ENCODE peak calls at places on chromosomes 11 and 22, in four cellular contexts. U is cardiac fibroblast, E is IMR-90, O is fibroblast of lung. S is an unnamed sample.

GRCh38 chr22:44892803-44893730 is 116.7 kb downstream of the PHF21B start:
- DNase-seq in E (no peak), O (no peak), U (no peak), S (no peak)

GRCh38 chr22:30564766-30565118 is 9.7 kb downstream of the GAL3ST1 start:
- DNase-seq in E (no peak), O (no peak), U (no peak), S (no peak)

GRCh38 chr11:31240340-31240904 is 129.1 kb downstream of the DCDC1 start:
- DNase-seq in E (peak), U (peak), O (peak), S (peak)

GRCh38 chr22:17910561-17911311 is 113.6 kb downstream of the MICAL3 start:
- DNase-seq in U (peak), O (peak), E (peak), S (peak)

GRCh38 chr11:87156970-87157369 is 119.2 kb downstream of the TMEM135 start:
- DNase-seq in E (no peak), U (no peak), O (no peak), S (no peak)

GRCh38 chr11:30821438-30821965 is 235.3 kb upstream of the MPPED2 start:
- DNase-seq in U (no peak), O (no peak), E (no peak), S (no peak)

GRCh38 chr11:4511267-4511666 is 28.8 kb downstream of the OR52K1 start:
- DNase-seq in O (peak), E (no peak), U (no peak), S (no peak)

GRCh38 chr11:17550455-17551346 is 3.6 kb downstream of the OTOG start:
- DNase-seq in O (no peak), E (no peak), U (no peak), S (no peak)

GRCh38 chr22:50348058-50348457 is 4.9 kb downstream of the PPP6R2 start:
- DNase-seq in O (no peak), E (no peak), U (no peak), S (no peak)

GRCh38 chr11:19377855-19378254 is 137.1 kb upstream of the E2F8 start:
- DNase-seq in E (no peak), O (no peak), U (no peak), S (no peak)

GRCh38 chr11:122637538-122637937 is 18.0 kb upstream of the UBASH3B start:
- DNase-seq in O (no peak), U (no peak), E (no peak), S (no peak)

GRCh38 chr11:61361237-61361636 is 445 bp downstream of the CYB561A3 start:
- DNase-seq in E (no peak), O (no peak), U (no peak), S (no peak)

GRCh38 chr11:15852179-15852578 is 504.2 kb downstream of the SOX6 start:
- DNase-seq in O (peak), U (no peak), E (peak), S (peak)

GRCh38 chr22:36781656-36782627 is 6.0 kb upstream of the IFT27 start:
- DNase-seq in O (peak), U (peak), E (peak), S (peak)

GRCh38 chr11:1936781-1937615 is 10.1 kb upstream of the MRPL23 start:
- DNase-seq in E (no peak), U (no peak), O (no peak), S (no peak)

GRCh38 chr11:107969219-107969618 is 39.5 kb upstream of the CUL5 start:
- DNase-seq in O (no peak), E (no peak), U (no peak), S (no peak)

GRCh38 chr22:36160499-36160942 is at the start of gene APOL3:
- DNase-seq in O (peak), E (peak), U (peak), S (peak)

GRCh38 chr22:30535182-30535581 is 11.4 kb downstream of the SEC14L6 start:
- DNase-seq in U (no peak), E (no peak), O (peak), S (no peak)

GRCh38 chr22:33242078-33242477 is 183.9 kb upstream of the SYN3 start:
- DNase-seq in E (no peak), U (no peak), O (no peak), S (no peak)

GRCh38 chr11:120601566-120601965 is 90.0 kb downstream of the GRIK4 start:
- DNase-seq in E (peak), U (peak), O (peak), S (peak)

GRCh38 chr22:34588893-34589545 is 476.9 kb upstream of the ISX start:
- DNase-seq in E (no peak), O (no peak), U (no peak), S (no peak)

GRCh38 chr11:68402355-68403031 is 58.1 kb upstream of the PPP6R3 start:
- DNase-seq in E (no peak), U (no peak), O (no peak), S (no peak)

GRCh38 chr22:28815101-28815500 is 14.7 kb upstream of the XBP1 start:
- DNase-seq in E (no peak), O (no peak), U (no peak), S (no peak)

GRCh38 chr11:122339661-122340060 is 223.6 kb upstream of the BLID start:
- DNase-seq in U (peak), O (no peak), E (no peak), S (peak)

GRCh38 chr22:19990609-19991394 is 25.8 kb downstream of the ARVCF start:
- DNase-seq in O (no peak), E (no peak), U (no peak), S (no peak)

GRCh38 chr11:47791774-47792173 is 24.6 kb upstream of the FNBP4 start:
- DNase-seq in E (peak), U (no peak), O (no peak), S (no peak)
- H3K4me3 ChIP-seq in E (no peak), U (no peak), O (no peak), S (no peak)

GRCh38 chr11:28702871-28703270 is 594.7 kb downstream of the METTL15 start:
- DNase-seq in O (no peak), E (no peak), U (no peak), S (no peak)

GRCh38 chr11:28702450-28702790 is 594.2 kb downstream of the METTL15 start:
- DNase-seq in U (no peak), E (no peak), O (no peak), S (peak)

GRCh38 chr11:28699701-28700100 is 591.5 kb downstream of the METTL15 start:
- DNase-seq in O (no peak), E (peak), U (no peak), S (no peak)

GRCh38 chr11:28703371-28703770 is 595.2 kb downstream of the METTL15 start:
- DNase-seq in E (no peak), U (no peak), O (no peak), S (no peak)

GRCh38 chr11:28701760-28702449 is 593.7 kb downstream of the METTL15 start:
- DNase-seq in E (no peak), O (no peak), U (peak), S (peak)
- TF ChIP-seq CTCF in E (no peak), O (no peak), U (no peak), S (no peak)

DNA sequence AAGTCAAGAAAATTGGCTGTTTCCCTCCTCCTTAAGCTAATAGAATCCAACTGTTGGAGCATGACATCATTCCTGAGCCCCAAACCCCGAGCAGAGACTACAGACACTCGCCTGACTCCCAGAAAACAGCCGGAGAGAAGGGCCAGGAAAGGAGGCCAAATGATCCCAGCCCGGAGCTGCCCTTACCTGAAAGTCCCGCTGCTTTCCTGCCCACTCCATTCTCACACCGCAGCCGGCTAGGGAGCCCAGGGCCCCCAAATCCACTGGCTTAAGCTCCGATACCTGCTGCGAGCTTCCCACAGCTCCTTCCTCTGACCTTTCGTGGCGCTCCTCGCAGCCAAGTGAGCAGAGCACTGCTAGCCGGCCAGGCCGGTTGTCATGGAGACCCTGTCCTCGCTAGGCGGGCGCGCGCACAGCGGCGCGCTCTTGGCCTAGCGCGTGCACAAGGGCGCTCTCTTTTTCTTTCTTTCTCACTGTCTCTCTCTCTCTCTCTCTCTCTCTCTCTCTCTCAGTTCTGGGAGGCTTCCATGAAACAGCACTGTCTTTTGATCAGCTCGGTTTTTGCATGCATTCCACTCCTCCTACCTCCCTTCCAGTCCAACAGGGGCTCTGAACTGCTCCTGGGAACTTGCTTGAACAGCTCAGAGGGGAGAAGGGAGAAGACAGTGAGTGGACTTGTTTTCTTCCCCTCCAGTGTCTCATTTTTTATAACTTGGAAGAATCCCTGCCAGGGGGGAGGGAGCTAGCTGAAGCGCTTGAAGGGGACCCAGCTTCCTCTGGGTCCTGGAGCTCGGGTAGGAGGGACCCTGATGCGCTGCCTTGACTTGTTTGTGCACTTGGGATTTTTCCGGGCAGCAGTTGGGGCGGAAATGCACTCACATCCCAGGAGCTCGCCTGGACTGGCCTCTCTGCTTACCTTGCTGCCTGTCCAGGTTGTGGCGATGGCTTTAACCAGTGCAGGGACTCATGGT is 100.4 kb upstream of the AKIP1 start:
- DNase-seq in E (peak), U (peak), O (peak), S (peak)
- H3K4me3 ChIP-seq in E (peak), U (peak), O (peak), S (peak)

GRCh38 chr11:132111341-132111740 is 740.9 kb downstream of the NTM start:
- DNase-seq in U (peak), O (peak), E (peak), S (peak)
- TF ChIP-seq CTCF in U (no peak), O (no peak), E (no peak), S (no peak)

GRCh38 chr11:80841716-80842115 is 1400.9 kb upstream of the TENM4 start:
- DNase-seq in U (peak), O (peak), E (no peak), S (peak)
- H3K4me3 ChIP-seq in U (no peak), O (no peak), E (no peak), S (no peak)

DNA sequence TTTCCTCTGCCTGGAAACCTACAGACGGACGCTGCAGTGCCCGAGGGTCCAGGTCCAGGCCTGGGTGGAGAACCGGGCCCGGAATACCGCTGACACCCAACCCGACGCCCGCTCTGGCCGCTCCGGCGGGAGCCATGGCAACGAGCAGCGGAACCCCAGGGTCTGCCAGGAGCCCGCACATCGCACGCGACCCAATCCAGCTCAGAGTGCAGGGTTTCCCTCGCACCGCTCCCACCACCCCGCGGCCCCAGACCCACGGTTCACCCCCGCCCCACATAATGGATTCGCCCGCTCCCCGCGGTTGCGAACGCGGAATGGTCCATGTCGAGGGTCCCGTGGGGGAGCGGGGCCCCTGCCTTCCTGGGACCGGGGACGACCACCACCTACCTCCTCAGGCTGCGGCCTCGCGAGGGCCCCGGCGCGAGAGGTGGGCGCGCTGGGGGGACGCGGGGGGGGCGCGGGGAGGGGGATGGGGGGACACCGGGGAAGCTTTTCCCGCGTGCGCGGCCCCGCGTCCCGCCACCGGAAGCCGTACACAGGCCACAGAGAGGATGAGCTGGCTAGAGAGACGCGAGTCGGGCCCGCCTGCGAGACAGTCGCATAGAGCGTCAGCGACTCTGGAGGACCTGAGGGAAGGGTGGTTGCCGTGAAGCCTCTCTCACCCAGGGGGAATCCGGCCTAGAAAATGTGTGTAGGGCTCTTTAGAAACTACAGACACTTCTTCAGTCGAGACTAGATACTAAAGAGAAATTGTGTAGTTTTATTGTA is at the start of gene SSRP1:
- DNase-seq in U (peak), O (peak), E (peak), S (peak)
- TF ChIP-seq CTCF in U (no peak), O (no peak), E (no peak), S (no peak)

GRCh38 chr11:12827369-12827768 is 153.1 kb downstream of the TEAD1 start:
- DNase-seq in U (no peak), O (no peak), E (no peak), S (no peak)
- H3K4me3 ChIP-seq in U (peak), O (peak), E (no peak), S (peak)

GRCh38 chr11:22928207-22928917 is 68.1 kb upstream of the CCDC179 start:
- DNase-seq in U (no peak), O (no peak), E (no peak), S (peak)
- TF ChIP-seq CTCF in U (peak), O (peak), E (no peak), S (peak)

GRCh38 chr11:78045851-78046485 is 17.7 kb upstream of the THRSP start:
- DNase-seq in O (peak), E (peak), U (peak), S (peak)
- H3K4me3 ChIP-seq in O (peak), E (peak), U (peak), S (peak)

GRCh38 chr11:20388096-20389055 is 860 bp downstream of the PRMT3 start:
- DNase-seq in O (no peak), E (no peak), U (peak), S (peak)

DNA sequence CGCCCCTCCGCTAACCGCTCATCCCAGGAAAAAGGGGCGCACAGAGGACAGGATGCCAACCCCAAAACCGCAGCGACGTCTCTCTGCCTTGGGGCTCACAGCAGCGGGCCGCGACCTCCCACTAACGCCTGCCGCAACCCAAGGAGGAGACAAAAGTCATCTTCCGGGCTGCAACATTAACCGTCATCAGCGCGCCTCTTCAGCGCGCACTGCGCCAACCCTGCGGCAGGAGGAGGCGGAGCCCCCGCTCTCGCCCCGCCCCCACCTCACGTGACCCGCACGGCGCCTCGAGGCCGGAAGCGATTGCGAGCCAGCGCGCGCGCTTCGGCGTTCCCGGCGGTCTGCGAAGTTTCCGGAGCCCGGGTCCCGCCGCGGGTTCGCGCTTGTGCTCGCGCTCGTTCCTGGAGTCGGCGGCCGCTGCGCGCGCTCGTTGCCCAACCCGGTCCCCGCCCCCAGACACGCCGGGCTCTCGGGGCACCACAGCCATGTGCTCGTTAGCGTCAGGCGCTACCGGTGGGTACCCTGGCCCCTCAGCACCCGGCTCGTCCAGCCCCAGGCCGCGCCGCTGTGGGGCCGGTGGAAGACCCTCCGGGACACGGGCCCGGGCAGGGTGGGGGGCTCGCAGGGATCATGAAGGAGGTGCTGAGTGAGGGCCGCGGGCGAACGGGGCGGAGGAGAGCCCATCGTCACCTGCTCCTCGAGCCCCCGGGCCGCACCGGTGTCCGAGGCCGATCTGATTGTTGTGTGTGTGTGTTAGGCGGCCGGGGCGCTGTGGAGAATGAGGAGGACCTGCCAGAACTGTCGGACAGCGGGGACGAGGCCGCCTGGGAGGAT is at the start of gene PRMT3:
- DNase-seq in U (peak), O (peak), E (peak), S (peak)
- TF ChIP-seq CTCF in U (no peak), O (no peak), E (no peak), S (no peak)

S was measured in fibroblast of pulmonary artery.